ENCODE peak calls at places on chromosomes 4 and X, in four cellular contexts. N is spleen, F is K562, W is GM12891. U is an unnamed sample.

GRCh38 chr4:786861-787300 is 39.0 kb downstream of the CPLX1 start:
- DNase-seq in N (peak), F (no peak), W (no peak), U (no peak)

GRCh38 chrX:18422325-18422724 is 3.1 kb upstream of the CDKL5 start:
- DNase-seq in N (no peak), F (no peak), W (no peak), U (no peak)

GRCh38 chr4:38728651-38729141 is 54.1 kb downstream of the TLR10 start:
- DNase-seq in N (no peak), F (no peak), W (no peak), U (peak)

GRCh38 chr4:62057060-62057459 is 856.9 kb downstream of the ADGRL3 start:
- DNase-seq in N (no peak), F (no peak), W (no peak), U (no peak)

GRCh38 chr4:92825186-92825715 is 521.5 kb downstream of the GRID2 start:
- DNase-seq in N (no peak), F (no peak), W (no peak), U (no peak)

GRCh38 chr4:88600129-88600849 is 8.0 kb downstream of the HERC3 start:
- DNase-seq in N (no peak), F (no peak), W (no peak), U (no peak)

GRCh38 chr4:122758033-122758432 is 25.5 kb downstream of the BBS12 start:
- DNase-seq in N (no peak), F (peak), W (no peak), U (peak)

GRCh38 chrX:46325312-46325877 is 219.8 kb downstream of the ZNF674 start:
- DNase-seq in N (no peak), F (no peak), W (no peak), U (no peak)

GRCh38 chrX:9789555-9789954 is 3.3 kb downstream of the SHROOM2 start:
- DNase-seq in N (peak), F (no peak), W (no peak), U (no peak)

GRCh38 chr4:41095973-41096372 is 118.4 kb downstream of the APBB2 start:
- DNase-seq in N (no peak), F (no peak), W (no peak), U (no peak)

GRCh38 chr4:174262624-174263444 is 20.6 kb downstream of the FBXO8 start:
- DNase-seq in N (no peak), F (no peak), W (no peak), U (no peak)

GRCh38 chr4:61750810-61751209 is 550.7 kb downstream of the ADGRL3 start:
- DNase-seq in N (no peak), F (no peak), W (no peak), U (no peak)

GRCh38 chrX:23799469-23800065 is 16.6 kb downstream of the SAT1 start:
- DNase-seq in N (no peak), F (no peak), W (no peak), U (no peak)

GRCh38 chrX:93422693-93423092 is 250.7 kb downstream of the NAP1L3 start:
- DNase-seq in N (no peak), F (peak), W (no peak), U (no peak)

GRCh38 chr4:32226201-32226600 is 1506.0 kb downstream of the PCDH7 start:
- DNase-seq in N (no peak), F (no peak), W (no peak), U (no peak)

GRCh38 chr4:128571747-128572146 is 237.8 kb upstream of the JADE1 start:
- DNase-seq in N (no peak), F (no peak), W (no peak), U (peak)

GRCh38 chrX:133939655-133940054 is 45.7 kb downstream of the GPC3 start:
- DNase-seq in N (no peak), F (no peak), W (no peak), U (no peak)

GRCh38 chrX:38879631-38880220 is 78.5 kb downstream of the MID1IP1 start:
- DNase-seq in N (peak), F (no peak), W (no peak), U (peak)
- TF ChIP-seq POLR2AphosphoS5 in N (no peak), F (no peak), W (no peak), U (no peak)

GRCh38 chr4:177351611-177352010 is 41.9 kb downstream of the NEIL3 start:
- DNase-seq in N (no peak), F (no peak), W (no peak), U (no peak)

GRCh38 chr4:177356921-177357320 is 47.2 kb downstream of the NEIL3 start:
- DNase-seq in N (no peak), F (no peak), W (no peak), U (no peak)

GRCh38 chr4:177356191-177356590 is 46.5 kb downstream of the NEIL3 start:
- DNase-seq in N (no peak), F (no peak), W (no peak), U (no peak)
- TF ChIP-seq POLR2AphosphoS5 in N (no peak), F (no peak), W (no peak), U (no peak)

GRCh38 chrX:40358994-40359393 is 221.8 kb upstream of the ATP6AP2 start:
- DNase-seq in N (no peak), F (no peak), W (no peak), U (no peak)

GRCh38 chrX:40359593-40359992 is 221.2 kb upstream of the ATP6AP2 start:
- DNase-seq in N (no peak), F (no peak), W (no peak), U (no peak)

DNA sequence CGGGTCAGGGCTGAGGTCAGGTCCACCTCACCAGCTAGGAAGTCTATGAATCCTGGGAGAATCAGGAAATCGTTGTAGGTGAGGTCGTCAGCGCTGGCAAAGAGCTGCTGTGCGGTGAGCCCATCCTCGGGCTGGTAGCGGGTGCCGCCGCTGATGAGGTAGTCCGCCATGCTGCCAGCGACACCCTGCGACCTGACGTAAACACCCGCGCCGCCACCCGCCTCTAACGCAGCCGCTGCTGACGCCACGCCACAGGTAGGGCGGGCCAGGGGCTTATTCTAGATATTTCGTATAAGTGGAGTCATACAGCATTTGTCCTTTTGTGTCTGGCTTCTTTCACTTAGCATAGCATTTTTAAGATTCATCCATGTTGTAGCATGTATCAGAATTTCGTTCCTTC is 220.2 kb upstream of the ATP6AP2 start:
- DNase-seq in N (no peak), F (no peak), W (no peak), U (no peak)
- TF ChIP-seq POLR2AphosphoS5 in N (no peak), F (no peak), W (no peak), U (no peak)

DNA sequence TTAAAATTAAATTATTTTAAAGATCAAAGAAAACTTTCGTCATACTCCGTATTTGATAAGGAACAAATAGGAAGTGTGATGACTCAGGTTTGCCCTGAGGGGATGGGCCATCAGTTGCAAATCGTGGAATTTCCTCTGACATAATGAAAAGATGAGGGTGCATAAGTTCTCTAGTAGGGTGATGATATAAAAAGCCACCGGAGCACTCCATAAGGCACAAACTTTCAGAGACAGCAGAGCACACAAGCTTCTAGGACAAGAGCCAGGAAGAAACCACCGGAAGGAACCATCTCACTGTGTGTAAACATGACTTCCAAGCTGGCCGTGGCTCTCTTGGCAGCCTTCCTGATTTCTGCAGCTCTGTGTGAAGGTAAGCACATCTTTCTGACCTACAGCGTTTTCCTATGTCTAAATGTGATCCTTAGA is at the start of gene CXCL8:
- DNase-seq in N (no peak), F (peak), W (no peak), U (peak)
- TF ChIP-seq POLR2AphosphoS5 in N (no peak), F (peak), W (no peak), U (peak)

GRCh38 chr4:185201983-185202962 is 1.5 kb downstream of the CFAP97 start:
- DNase-seq in N (no peak), F (peak), W (no peak), U (no peak)

GRCh38 chr4:185205697-185206342 is 2.0 kb upstream of the CFAP97 start:
- DNase-seq in N (no peak), F (no peak), W (no peak), U (no peak)

GRCh38 chr4:185202984-185203379 is 818 bp downstream of the CFAP97 start:
- DNase-seq in N (no peak), F (no peak), W (no peak), U (no peak)

GRCh38 chr4:185204238-185204910 is 574 bp upstream of the CFAP97 start:
- DNase-seq in N (no peak), F (no peak), W (no peak), U (no peak)

DNA sequence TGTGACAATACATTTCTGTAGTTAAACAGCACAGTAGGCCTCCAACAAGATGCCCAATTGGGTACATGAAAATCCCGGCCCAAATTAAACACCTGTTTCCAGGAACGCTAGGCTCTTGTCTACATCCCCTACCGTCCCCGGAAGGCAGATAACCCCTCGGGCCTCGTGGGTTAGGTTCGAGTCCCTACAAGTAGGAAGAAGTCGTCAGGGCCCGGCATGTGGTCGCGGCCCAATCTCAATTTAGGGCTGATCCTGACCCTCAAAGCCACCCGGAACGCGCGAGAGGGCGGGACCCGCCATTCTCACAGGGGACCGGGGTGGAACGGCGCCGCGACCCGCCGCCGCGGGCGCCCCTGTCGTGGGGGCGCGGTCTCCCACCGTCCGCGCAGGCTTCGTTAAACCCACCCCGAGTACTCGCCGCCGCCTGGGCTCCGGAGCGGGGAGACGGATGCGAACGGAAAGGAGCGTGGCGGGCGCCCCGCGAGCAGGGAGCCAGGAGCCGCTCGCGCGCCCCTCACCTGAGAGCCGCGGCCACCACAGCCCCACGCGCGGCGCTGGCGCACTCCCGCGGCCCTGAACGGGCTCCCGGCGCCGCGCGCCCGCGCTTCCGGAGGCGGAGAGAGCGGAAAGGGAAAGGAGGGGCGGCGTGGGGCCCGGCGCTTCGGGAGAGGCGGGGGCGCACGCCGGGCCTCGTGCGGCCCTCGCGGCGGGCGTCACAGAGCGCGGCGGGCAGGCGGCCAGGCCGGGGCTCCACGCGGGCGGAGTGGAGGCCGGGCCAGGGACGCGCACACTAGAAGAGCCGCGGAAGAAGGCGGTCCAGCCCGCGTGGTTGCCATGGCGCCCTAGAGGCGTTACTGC is at the start of gene CFAP97:
- DNase-seq in N (peak), F (peak), W (peak), U (peak)
- TF ChIP-seq POLR2AphosphoS5 in N (peak), F (peak), W (peak), U (peak)

DNA sequence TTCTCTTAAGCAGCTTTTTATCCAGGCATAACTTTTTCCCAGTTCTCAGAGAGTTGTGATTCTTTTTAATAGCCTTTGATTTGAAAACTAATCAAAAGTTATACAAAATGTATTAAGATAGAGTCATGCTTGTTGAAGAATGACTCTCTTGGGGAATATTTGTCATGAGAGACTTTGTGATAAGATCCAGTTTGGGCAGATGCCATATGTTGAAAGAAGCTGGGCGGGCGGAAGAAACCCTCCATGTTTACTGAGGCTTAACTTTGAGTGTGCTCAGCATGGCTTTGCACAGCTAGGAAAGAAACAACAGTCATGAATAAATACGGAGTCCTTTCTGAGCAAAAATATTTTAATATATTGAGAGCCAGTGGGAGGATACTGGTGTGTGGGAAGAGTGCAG is 39.3 kb downstream of the SYTL5 start:
- DNase-seq in N (no peak), F (no peak), W (no peak), U (no peak)
- TF ChIP-seq POLR2AphosphoS5 in N (no peak), F (no peak), W (no peak), U (no peak)